ENCODE peak calls at places on chromosomes 11 and 22, in eight cellular contexts. B, X, Y, T, P, R, C and I are unnamed samples.

GRCh38 chr22:44098021-44098739 is 74.1 kb downstream of the PARVB start:
- DNase-seq in B (no peak), X (no peak), Y (no peak), T (no peak), P (no peak), R (no peak), C (no peak), I (no peak)

GRCh38 chr11:14373941-14374646 is 15.1 kb upstream of the RRAS2 start:
- DNase-seq in B (no peak), X (peak; percentile 71), Y (no peak), T (no peak), P (no peak), R (no peak), C (no peak), I (no peak)

GRCh38 chr11:69919659-69920499 is 100.7 kb upstream of the FGF3 start:
- DNase-seq in B (no peak), X (no peak), Y (no peak), T (no peak), P (no peak), R (peak; percentile 8), C (no peak), I (no peak)

GRCh38 chr11:127000991-127001390 is 421 bp upstream of the KIRREL3 start:
- DNase-seq in B (no peak), X (no peak), Y (no peak), T (no peak), P (no peak), R (no peak), C (no peak), I (no peak)

GRCh38 chr11:1873048-1873812 is 18.5 kb downstream of the PRR33 start:
- DNase-seq in B (no peak), X (no peak), Y (no peak), T (no peak), P (peak; percentile 23), R (peak; percentile 12), C (no peak), I (no peak)

GRCh38 chr22:31342389-31343125 is 3.6 kb downstream of the PATZ1 start:
- DNase-seq in B (no peak), X (no peak), Y (no peak), T (no peak), P (no peak), R (peak; percentile 62), C (no peak), I (no peak)

GRCh38 chr11:101987370-101987769 is 59.9 kb upstream of the CFAP300 start:
- DNase-seq in B (no peak), X (no peak), Y (no peak), T (no peak), P (no peak), R (no peak), C (no peak), I (no peak)

GRCh38 chr11:72141066-72141465 is 5.5 kb downstream of the FOLR3 start:
- DNase-seq in B (no peak), X (no peak), Y (no peak), T (no peak), P (peak; percentile 83), R (no peak), C (no peak), I (peak; percentile 73)

GRCh38 chr11:22426915-22427314 is 88.7 kb downstream of the SLC17A6 start:
- DNase-seq in B (no peak), X (no peak), Y (no peak), T (no peak), P (no peak), R (no peak), C (no peak), I (no peak)

GRCh38 chr11:47233989-47234668 is 14.5 kb downstream of the ACP2 start:
- DNase-seq in B (no peak), X (no peak), Y (peak; percentile 54), T (peak; percentile 65), P (no peak), R (no peak), C (no peak), I (no peak)

GRCh38 chr11:122690801-122691649 is 35.5 kb downstream of the UBASH3B start:
- DNase-seq in B (no peak), X (no peak), Y (no peak), T (no peak), P (no peak), R (no peak), C (no peak), I (no peak)

GRCh38 chr11:101617735-101618332 is 34.0 kb upstream of the TRPC6 start:
- DNase-seq in B (no peak), X (no peak), Y (no peak), T (no peak), P (peak; percentile 18), R (no peak), C (no peak), I (no peak)

GRCh38 chr11:105763594-105763993 is 153.7 kb downstream of the GRIA4 start:
- DNase-seq in B (no peak), X (no peak), Y (no peak), T (no peak), P (no peak), R (no peak), C (no peak), I (no peak)